ENCODE peak calls at places on chromosomes 1 and 21, in five cellular contexts. W, N, L, V and M are unnamed samples.

GRCh38 chr1:226882631-226883409 is 12.4 kb downstream of the PSEN2 start:
- DNase-seq in L (no peak), N (no peak), W (no peak), V (no peak), M (peak; percentile 18)

GRCh38 chr21:37338671-37339526 is 27.7 kb upstream of the DYRK1A start:
- DNase-seq in W (no peak), N (peak; percentile 23), V (peak; percentile 89), L (peak; percentile 34), M (peak; percentile 70)

GRCh38 chr1:180157108-180157507 is 2.4 kb downstream of the QSOX1 start:
- DNase-seq in L (peak; percentile 39), N (peak; percentile 41), V (no peak), W (no peak), M (no peak)

GRCh38 chr1:202159534-202160371 is 649 bp downstream of the PTPN7 start:
- DNase-seq in V (no peak), N (peak; percentile 46), L (peak; percentile 85), W (no peak), M (no peak)

GRCh38 chr1:101136739-101137138 is 100.1 kb upstream of the S1PR1 start:
- DNase-seq in N (no peak), L (no peak), V (no peak), W (no peak), M (no peak)

GRCh38 chr21:39020751-39021474 is 162.3 kb downstream of the PSMG1 start:
- DNase-seq in W (peak; percentile 53), N (no peak), V (peak; percentile 77), L (peak; percentile 58), M (no peak)

GRCh38 chr1:25182629-25183028 is 49.7 kb downstream of the SYF2 start:
- DNase-seq in V (peak; percentile 83), W (no peak), N (no peak), L (no peak), M (peak; percentile 4)

GRCh38 chr1:212479188-212479587 is 46.5 kb downstream of the NENF start:
- DNase-seq in W (no peak), L (no peak), V (no peak), N (no peak), M (no peak)

DNA sequence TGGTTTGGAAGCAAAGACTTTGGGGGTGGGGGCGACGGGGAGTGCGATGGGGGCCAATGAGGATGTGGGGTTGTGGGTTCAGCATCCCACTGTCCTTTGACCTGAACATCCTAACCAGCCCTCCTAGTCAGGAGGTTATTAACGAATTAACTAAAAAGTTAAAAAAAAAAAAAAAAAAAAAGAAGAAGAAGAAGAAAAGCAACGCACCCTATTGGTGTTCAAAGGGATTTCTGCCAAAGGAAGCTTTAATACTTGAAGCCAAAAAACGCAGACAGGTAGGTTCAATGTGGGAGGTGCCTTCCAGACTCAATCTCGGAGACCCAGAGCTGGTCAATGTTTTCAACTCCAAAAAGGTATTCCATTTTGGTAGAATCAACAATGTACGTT is 2.2 kb downstream of the CLIC6 start:
- DNase-seq in V (no peak), N (no peak), L (no peak), W (no peak), M (no peak)
- TF ChIP-seq CTCF in V (peak; percentile 14), N (no peak), L (no peak), W (no peak), M (peak; percentile 4)

DNA sequence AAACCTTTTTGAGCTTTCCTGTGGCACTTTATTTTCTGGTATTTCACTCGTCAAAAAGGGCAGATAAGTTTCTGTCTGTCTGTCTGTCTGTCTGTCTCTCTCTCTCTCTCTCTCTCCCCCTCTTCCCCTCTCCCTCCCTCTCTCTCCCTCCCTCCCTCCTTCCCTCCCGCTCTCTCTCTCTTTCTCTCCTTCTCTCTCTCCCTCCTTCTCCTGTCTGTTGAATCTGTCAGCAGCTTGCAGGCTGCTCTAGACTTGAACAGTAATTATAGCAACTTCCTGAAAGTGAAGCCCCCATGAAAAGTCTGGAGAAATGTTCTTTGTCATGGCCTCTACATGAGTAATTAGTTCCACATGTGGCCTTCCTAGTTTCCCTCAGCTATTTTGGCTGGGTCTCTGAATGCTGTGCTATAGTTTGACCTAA is 275.2 kb upstream of the C1orf105 start:
- DNase-seq in L (no peak), N (no peak), V (no peak), W (no peak), M (no peak)
- H3K4me3 ChIP-seq in L (no peak overlapping the region), N (no peak overlapping the region), V (no peak overlapping the region), W (no peak overlapping the region), M (peak overlapping the region; percentile 84)

GRCh38 chr1:3779912-3780416 is 7.4 kb downstream of the SMIM1 start:
- DNase-seq in V (no peak), N (no peak), W (no peak), L (no peak), M (no peak)
- TF ChIP-seq CTCF in V (no peak), N (no peak), W (no peak), L (no peak), M (no peak)

GRCh38 chr1:29832471-29832870 is 596.1 kb downstream of the PTPRU start:
- DNase-seq in N (no peak), V (no peak), L (no peak), W (no peak), M (no peak)

GRCh38 chr1:29830916-29831315 is 594.6 kb downstream of the PTPRU start:
- DNase-seq in N (no peak), V (no peak), W (no peak), L (no peak), M (no peak)

GRCh38 chr1:29830383-29830782 is 594.1 kb downstream of the PTPRU start:
- DNase-seq in L (no peak), V (no peak), W (no peak), N (no peak), M (no peak)

GRCh38 chr1:29832936-29833335 is 596.6 kb downstream of the PTPRU start:
- DNase-seq in V (no peak), L (no peak), W (no peak), N (no peak), M (no peak)

GRCh38 chr1:29831500-29832117 is 595.3 kb downstream of the PTPRU start:
- DNase-seq in L (no peak), W (no peak), N (no peak), V (no peak), M (no peak)
- H3K4me3 ChIP-seq in L (no peak overlapping the region), W (no peak overlapping the region), N (no peak overlapping the region), V (no peak overlapping the region), M (no peak overlapping the region)

GRCh38 chr21:15197696-15198095 is 132.9 kb upstream of the NRIP1 start:
- DNase-seq in L (no peak), W (no peak), V (no peak), N (no peak), M (no peak)

GRCh38 chr21:15199940-15200339 is 135.1 kb upstream of the NRIP1 start:
- DNase-seq in V (no peak), L (no peak), W (no peak), N (no peak), M (no peak)

GRCh38 chr21:15195768-15196167 is 131.0 kb upstream of the NRIP1 start:
- DNase-seq in V (no peak), W (no peak), L (no peak), N (no peak), M (no peak)

GRCh38 chr21:15195104-15195503 is 130.3 kb upstream of the NRIP1 start:
- DNase-seq in V (no peak), W (no peak), L (no peak), N (no peak), M (no peak)

GRCh38 chr21:15199414-15199813 is 134.6 kb upstream of the NRIP1 start:
- DNase-seq in V (no peak), L (no peak), W (no peak), N (no peak), M (no peak)
- TF ChIP-seq CTCF in V (no peak), L (no peak), W (no peak), N (no peak), M (no peak)

GRCh38 chr1:95111014-95111413 is 6.1 kb upstream of the TLCD4 start:
- DNase-seq in L (no peak), W (no peak), N (no peak), V (no peak), M (no peak)

GRCh38 chr1:95113684-95114083 is 3.5 kb upstream of the TLCD4 start:
- DNase-seq in W (no peak), V (no peak), N (no peak), L (no peak), M (no peak)

DNA sequence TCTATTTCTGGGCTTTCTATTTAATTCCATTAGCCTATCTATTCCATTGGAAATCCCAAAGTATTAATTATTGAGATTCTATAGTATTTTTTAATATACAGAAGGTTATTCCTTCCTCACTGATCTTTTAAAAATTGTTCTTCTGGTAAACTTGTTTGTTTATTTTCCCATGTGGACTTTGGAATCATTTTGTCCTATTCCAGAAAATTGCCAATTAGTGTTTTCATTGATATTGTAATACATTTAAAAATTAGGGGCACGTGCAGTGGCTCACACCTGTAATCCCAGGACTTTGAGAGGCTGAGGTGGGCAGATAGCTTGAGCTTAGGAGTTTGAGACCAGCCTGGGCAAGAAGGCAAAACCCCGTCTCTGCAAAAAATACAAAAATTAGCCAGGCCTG is 8.4 kb upstream of the TLCD4 start:
- DNase-seq in L (no peak), V (no peak), N (no peak), W (no peak), M (no peak)
- H3K4me3 ChIP-seq in L (no peak overlapping the region), V (no peak overlapping the region), N (no peak overlapping the region), W (no peak overlapping the region), M (no peak overlapping the region)

DNA sequence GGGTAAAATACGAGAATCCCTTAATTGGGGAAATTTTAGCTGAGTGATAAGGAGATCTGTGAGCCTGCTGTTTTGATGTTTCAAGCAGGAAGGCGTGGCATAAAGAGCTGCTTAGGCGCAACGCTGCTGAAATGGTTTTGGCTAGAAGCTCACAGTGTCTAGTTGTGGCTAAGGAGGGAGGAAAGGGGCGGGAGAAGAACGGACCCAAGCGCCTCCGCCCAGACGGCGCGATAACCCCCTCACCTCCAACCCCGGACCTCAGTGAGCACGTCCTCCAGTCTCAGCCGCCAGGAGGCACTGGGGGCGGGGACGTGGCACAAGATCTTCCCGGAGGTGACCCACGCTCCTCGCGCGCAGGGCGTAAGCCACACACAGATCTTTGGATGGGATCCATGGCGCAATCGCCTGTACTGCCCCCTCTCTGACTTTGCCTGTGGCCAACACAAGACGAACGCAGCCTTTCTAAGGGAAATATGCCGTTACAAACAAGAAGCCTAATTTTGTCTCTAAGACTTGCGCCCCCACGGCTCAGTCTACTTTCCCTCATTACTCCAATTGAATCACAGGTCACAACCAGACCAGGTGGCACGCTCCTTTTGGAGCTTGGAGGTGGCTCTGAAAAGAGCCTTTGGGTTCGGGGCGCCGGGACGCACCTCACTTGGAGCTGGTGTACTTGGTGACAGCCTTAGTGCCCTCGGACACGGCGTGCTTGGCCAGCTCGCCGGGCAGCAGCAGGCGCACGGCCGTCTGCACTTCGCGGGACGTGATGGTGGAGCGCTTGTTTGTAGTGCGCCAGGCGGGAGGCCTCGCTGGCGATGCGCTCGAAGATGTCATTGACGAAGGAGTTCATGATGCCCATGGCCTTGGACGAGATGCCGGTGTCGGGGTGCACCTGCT is 23.4 kb upstream of the RNF187 start:
- DNase-seq in V (no peak), N (peak; percentile 37), L (peak; percentile 84), W (no peak), M (no peak)
- TF ChIP-seq CTCF in V (no peak), N (no peak), L (no peak), W (no peak), M (no peak)